ENCODE peak calls at places on chromosomes 5 and 9, in seven cellular contexts. P is T-helper 2 cell; F is head of caudate nucleus; N is kidney tubule cell; G is GM04503; Y is stimulated activated CD8-positive, alpha-beta memory T cell treated with anti-CD3 and anti-CD28 coated beads, Interleukin-4, amount 100 ng/mL, for 48 hours; W is aorta. C is an unnamed sample.

GRCh38 chr9:98368366-98369065 is 113.1 kb upstream of the TBC1D2 start:
- DNase-seq in P (no peak), Y (no peak), F (no peak), G (no peak), W (no peak), N (no peak), C (no peak)

GRCh38 chr5:132813599-132814440 is 718 bp downstream of the SOWAHA start:
- DNase-seq in F (peak; percentile 77), N (peak; percentile 33), P (no peak), Y (peak; percentile 50), G (no peak), W (no peak), C (no peak)

GRCh38 chr5:118653926-118654325 is 334.4 kb downstream of the DTWD2 start:
- DNase-seq in Y (no peak), N (no peak), G (no peak), P (no peak), W (no peak), F (no peak), C (no peak)

GRCh38 chr5:130616161-130616560 is 548.9 kb downstream of the HINT1 start:
- DNase-seq in Y (no peak), G (no peak), F (no peak), W (no peak), N (no peak), P (no peak), C (no peak)

GRCh38 chr9:129023036-129023907 is 4.9 kb downstream of the SH3GLB2 start:
- DNase-seq in N (peak; percentile 75), P (no peak), F (peak; percentile 35), W (peak; percentile 86), G (peak; percentile 39), Y (no peak), C (peak; percentile 44)

GRCh38 chr9:106921989-106922388 is 59.0 kb downstream of the ZNF462 start:
- DNase-seq in P (no peak), G (no peak), Y (no peak), N (no peak), W (no peak), F (no peak), C (no peak)

GRCh38 chr5:124398471-124398870 is 348.0 kb downstream of the ZNF608 start:
- DNase-seq in N (no peak), P (no peak), F (no peak), G (no peak), W (no peak), Y (no peak), C (no peak)

GRCh38 chr5:1524799-1525623 is 1.3 kb upstream of the LPCAT1 start:
- DNase-seq in W (peak; percentile 69), N (no peak), G (no peak), F (no peak), P (no peak), Y (peak; percentile 23), C (no peak)

GRCh38 chr5:41995193-41995592 is 70.1 kb downstream of the FBXO4 start:
- DNase-seq in W (no peak), N (no peak), Y (no peak), P (no peak), F (no peak), G (no peak), C (no peak)

GRCh38 chr9:105173306-105173705 is 71.1 kb upstream of the SLC44A1 start:
- DNase-seq in P (no peak), Y (no peak), F (peak; percentile 52), G (no peak), W (no peak), N (no peak), C (no peak)

GRCh38 chr9:136373300-136374182 is at the start of gene CARD9:
- DNase-seq in F (peak; percentile 47), Y (peak; percentile 51), W (no peak), P (no peak), N (no peak), G (no peak), C (no peak)

GRCh38 chr5:146199216-146199815 is 4.1 kb upstream of the RBM27 start:
- DNase-seq in P (no peak), N (no peak), G (peak; percentile 30), Y (no peak), F (no peak), W (no peak), C (no peak)

GRCh38 chr9:19998153-19998552 is 209.3 kb upstream of the SLC24A2 start:
- DNase-seq in F (no peak), N (peak; percentile 83), Y (peak; percentile 37), G (no peak), W (no peak), P (no peak), C (no peak)

GRCh38 chr5:14286007-14286406 is 142.9 kb downstream of the TRIO start:
- DNase-seq in Y (no peak), N (no peak), W (no peak), F (no peak), G (no peak), P (no peak), C (no peak)

GRCh38 chr9:126791406-126792230 is 13.2 kb upstream of the ZBTB43 start:
- DNase-seq in G (peak; percentile 80), N (peak; percentile 87), Y (no peak), P (no peak), F (no peak), W (no peak), C (peak; percentile 25)

GRCh38 chr5:169067641-169068316 is 233.2 kb downstream of the SLIT3 start:
- DNase-seq in G (no peak), P (no peak), N (no peak), F (no peak), Y (no peak), W (no peak), C (no peak)

GRCh38 chr5:16974981-16975380 is 38.9 kb upstream of the MYO10 start:
- DNase-seq in G (no peak), P (no peak), F (no peak), W (no peak), Y (no peak), N (no peak), C (no peak)

GRCh38 chr5:169933127-169933526 is 47.2 kb downstream of the INSYN2B start:
- DNase-seq in F (no peak), N (no peak), Y (no peak), P (no peak), W (no peak), G (no peak), C (no peak)

GRCh38 chr9:125511780-125512179 is 195.2 kb downstream of the MAPKAP1 start:
- DNase-seq in Y (no peak), W (no peak), P (no peak), N (no peak), F (no peak), G (no peak), C (no peak)

GRCh38 chr5:103780794-103781193 is 218.2 kb upstream of the NUDT12 start:
- DNase-seq in G (no peak), N (no peak), W (no peak), P (no peak), F (no peak), Y (no peak), C (no peak)

GRCh38 chr5:123151227-123151951 is 62.3 kb downstream of the PRDM6 start:
- DNase-seq in N (no peak), F (no peak), Y (no peak), W (no peak), G (no peak), P (no peak), C (no peak)

GRCh38 chr9:79300153-79300552 is 271.6 kb upstream of the TLE4 start:
- DNase-seq in N (no peak), G (no peak), Y (no peak), W (no peak), F (no peak), P (no peak), C (no peak)

GRCh38 chr5:159995841-159996240 is 13.1 kb upstream of the TTC1 start:
- DNase-seq in P (no peak), W (no peak), N (no peak), Y (no peak), G (no peak), F (no peak), C (no peak)

GRCh38 chr5:92885950-92886349 is 695.1 kb downstream of the NR2F1-AS1 start:
- DNase-seq in P (no peak), N (no peak), W (no peak), Y (no peak), F (peak; percentile 4), G (no peak), C (no peak)

GRCh38 chr9:78026416-78026815 is 5.2 kb downstream of the GNAQ start:
- DNase-seq in W (no peak), N (no peak), Y (no peak), P (no peak), F (no peak), G (no peak), C (no peak)

GRCh38 chr5:43115968-43116367 is 4.7 kb upstream of the ZNF131 start:
- DNase-seq in F (no peak), P (no peak), Y (no peak), G (no peak), W (no peak), N (no peak), C (no peak)

GRCh38 chr9:3929345-3930150 is 370.3 kb downstream of the GLIS3 start:
- DNase-seq in N (no peak), Y (no peak), P (no peak), W (no peak), F (no peak), G (no peak), C (no peak)

GRCh38 chr5:107365355-107366109 is 305.2 kb downstream of the EFNA5 start:
- DNase-seq in G (peak; percentile 57), N (peak; percentile 92), F (no peak), P (no peak), Y (no peak), W (no peak), C (no peak)

GRCh38 chr9:129737479-129738269 is 15.2 kb downstream of the PTGES start:
- DNase-seq in Y (peak; percentile 95), P (peak; percentile 80), F (peak; percentile 90), N (peak; percentile 75), G (no peak), W (peak; percentile 95), C (no peak)

GRCh38 chr9:127537014-127537413 is 75.1 kb upstream of the STXBP1 start:
- DNase-seq in P (no peak), G (no peak), N (peak; percentile 37), Y (no peak), F (no peak), W (no peak), C (no peak)

GRCh38 chr5:68087866-68088265 is 127.7 kb upstream of the PIK3R1 start:
- DNase-seq in G (no peak), Y (no peak), F (no peak), P (no peak), W (no peak), N (no peak), C (no peak)

GRCh38 chr5:138653502-138653901 is 78.3 kb upstream of the HSPA9 start:
- DNase-seq in W (no peak), Y (no peak), P (no peak), F (peak; percentile 49), N (peak; percentile 40), G (no peak), C (no peak)

GRCh38 chr9:73575071-73575470 is 423.4 kb downstream of the ANXA1 start:
- DNase-seq in W (no peak), G (no peak), P (no peak), Y (no peak), F (no peak), N (no peak), C (no peak)

GRCh38 chr5:109350537-109351270 is 59.1 kb downstream of the PJA2 start:
- DNase-seq in N (peak; percentile 18), F (no peak), W (no peak), Y (no peak), G (no peak), P (no peak), C (no peak)